ENCODE peak calls at places on chromosomes 6 and 20, in seven cellular contexts. M, L, R, Y, X, U and D are unnamed samples.

GRCh38 chr20:21155268-21155667 is 29.4 kb downstream of the KIZ start:
- DNase-seq in U (no peak), L (no peak), R (no peak), X (no peak), Y (no peak), M (no peak), D (no peak)

GRCh38 chr6:159008656-159009288 is 8.8 kb upstream of the RSPH3 start:
- DNase-seq in U (no peak), R (no peak), L (peak), M (peak), X (no peak), Y (peak), D (no peak)

GRCh38 chr20:6178537-6178936 is 55.7 kb upstream of the FERMT1 start:
- DNase-seq in Y (peak), X (no peak), L (peak), R (peak), M (no peak), U (no peak), D (no peak)

GRCh38 chr20:33419140-33419974 is 18.0 kb upstream of the CDK5RAP1 start:
- DNase-seq in Y (no peak), M (no peak), L (no peak), U (no peak), X (no peak), R (no peak), D (no peak)

GRCh38 chr6:33237731-33238130 is 29.4 kb downstream of the RING1 start:
- DNase-seq in L (no peak), X (no peak), U (no peak), Y (no peak), M (no peak), R (no peak), D (no peak)

GRCh38 chr6:7671581-7671980 is 54.3 kb upstream of the BMP6 start:
- DNase-seq in L (no peak), X (no peak), Y (no peak), R (no peak), M (no peak), U (no peak), D (no peak)

GRCh38 chr6:44859901-44860410 is 468.2 kb upstream of the RUNX2 start:
- DNase-seq in X (no peak), L (no peak), R (no peak), U (no peak), M (no peak), Y (no peak), D (no peak)

GRCh38 chr20:51074062-51074461 is 51.2 kb upstream of the KCNG1 start:
- DNase-seq in M (no peak), L (no peak), R (no peak), Y (no peak), U (no peak), X (no peak), D (no peak)

GRCh38 chr20:2006452-2007381 is 12.9 kb upstream of the PDYN start:
- DNase-seq in M (no peak), R (peak), U (no peak), X (no peak), Y (peak), L (peak), D (peak)

GRCh38 chr6:167985205-167985604 is 12.3 kb upstream of the KIF25 start:
- DNase-seq in L (no peak), X (no peak), U (no peak), R (no peak), Y (no peak), M (no peak), D (no peak)

GRCh38 chr20:36396340-36396739 is 90.2 kb downstream of the DLGAP4 start:
- DNase-seq in X (no peak), R (no peak), U (no peak), M (no peak), L (no peak), Y (no peak), D (no peak)

GRCh38 chr20:25016471-25016870 is 23.9 kb upstream of the APMAP start:
- DNase-seq in U (no peak), X (no peak), Y (no peak), M (no peak), L (no peak), R (no peak), D (no peak)

GRCh38 chr6:67501738-67502137 is 1133.3 kb upstream of the ADGRB3 start:
- DNase-seq in R (no peak), U (no peak), L (no peak), M (no peak), Y (no peak), X (no peak), D (no peak)

GRCh38 chr6:149939909-149940672 is 1.7 kb upstream of the ULBP2 start:
- DNase-seq in U (no peak), Y (no peak), M (no peak), X (no peak), R (no peak), L (no peak), D (no peak)

GRCh38 chr6:126170875-126171489 is 168.9 kb upstream of the CENPW start:
- DNase-seq in X (no peak), M (no peak), Y (peak), L (peak), R (no peak), U (no peak), D (peak)

GRCh38 chr6:55874309-55874708 is 1.1 kb downstream of the BMP5 start:
- DNase-seq in M (no peak), R (no peak), U (no peak), Y (no peak), L (no peak), X (no peak), D (no peak)

GRCh38 chr20:19815553-19815991 is 57.5 kb downstream of the RIN2 start:
- DNase-seq in U (no peak), R (peak), L (peak), Y (peak), M (no peak), X (no peak), D (no peak)

GRCh38 chr6:108993876-108994275 is 100.8 kb downstream of the SESN1 start:
- DNase-seq in L (no peak), M (no peak), X (no peak), U (no peak), R (no peak), Y (no peak), D (no peak)

GRCh38 chr6:143078468-143079324 is 18.0 kb downstream of the AIG1 start:
- DNase-seq in Y (no peak), U (no peak), R (no peak), M (no peak), L (no peak), X (no peak), D (no peak)

GRCh38 chr6:168162366-168162765 is 83.4 kb upstream of the FRMD1 start:
- DNase-seq in Y (no peak), L (no peak), X (no peak), M (no peak), U (no peak), R (no peak), D (no peak)

GRCh38 chr6:122789078-122789861 is at the start of gene SMPDL3A:
- DNase-seq in X (no peak), Y (peak), U (no peak), M (peak), L (peak), R (peak), D (no peak)

GRCh38 chr20:56368351-56369134 is 9.8 kb downstream of the FAM210B start:
- DNase-seq in M (no peak), X (no peak), R (no peak), L (no peak), Y (no peak), U (no peak), D (no peak)

GRCh38 chr20:63947638-63948456 is 8.4 kb downstream of the UCKL1 start:
- DNase-seq in L (no peak), X (peak), U (peak), M (peak), Y (no peak), R (peak), D (no peak)

GRCh38 chr20:3681352-3681930 is 369 bp downstream of the ADAM33 start:
- DNase-seq in Y (no peak), X (no peak), L (no peak), U (no peak), M (no peak), R (no peak), D (no peak)

GRCh38 chr6:22765015-22765414 is 195.6 kb downstream of the HDGFL1 start:
- DNase-seq in Y (no peak), U (no peak), R (no peak), L (no peak), M (no peak), X (no peak), D (no peak)

GRCh38 chr6:100173211-100173610 is 179.2 kb upstream of the MCHR2 start:
- DNase-seq in U (no peak), R (no peak), X (no peak), L (no peak), M (no peak), Y (no peak), D (no peak)

GRCh38 chr6:110558575-110558974 is 82.2 kb upstream of the SLC22A16 start:
- DNase-seq in L (no peak), Y (no peak), X (no peak), M (no peak), R (no peak), U (no peak), D (no peak)

GRCh38 chr6:33132121-33132524 is 56.3 kb downstream of the HLA-DPB1 start:
- DNase-seq in R (no peak), M (no peak), L (no peak), U (no peak), Y (no peak), X (no peak), D (no peak)

GRCh38 chr6:91834813-91835212 is 1247.9 kb upstream of the MAP3K7 start:
- DNase-seq in R (no peak), X (no peak), Y (no peak), U (no peak), L (no peak), M (no peak), D (no peak)